ENCODE peak calls at places on chromosomes 6 and 20, in nine cellular contexts. Q is IMR-90, D is neural progenitor cell, N is tibial artery, I is nephron progenitor cell, S is transverse colon, E is stomach, F is Panc1, X is endothelial cell. G is an unnamed sample.

GRCh38 chr6:132482595-132482994 is 30.3 kb downstream of the STX7 start:
- DNase-seq in S (no peak), Q (no peak), F (no peak), I (no peak), X (no peak), N (no peak), E (no peak), D (no peak), G (no peak)

GRCh38 chr20:62596486-62596885 is 45.8 kb upstream of the SLCO4A1 start:
- DNase-seq in X (no peak), S (no peak), I (no peak), D (no peak), E (no peak), N (no peak), F (no peak), Q (no peak), G (peak)

GRCh38 chr6:165846123-165846966 is 183.3 kb upstream of the PDE10A start:
- DNase-seq in F (no peak), I (no peak), Q (peak), X (no peak), N (no peak), E (no peak), D (no peak), S (peak), G (no peak)

GRCh38 chr6:122381494-122382083 is 17.9 kb upstream of the HSF2 start:
- DNase-seq in I (peak), S (peak), F (peak), E (peak), Q (peak), X (peak), N (peak), D (peak), G (peak)

GRCh38 chr6:169886631-169887227 is 135.3 kb downstream of the ERMARD start:
- DNase-seq in F (no peak), E (no peak), S (no peak), Q (no peak), D (peak), N (no peak), X (no peak), I (no peak), G (no peak)

GRCh38 chr6:40558102-40558501 is 29.1 kb downstream of the LRFN2 start:
- DNase-seq in Q (no peak), D (no peak), F (no peak), E (no peak), N (no peak), S (no peak), I (no peak), X (no peak), G (no peak)

GRCh38 chr6:22598386-22598785 is 29.0 kb downstream of the HDGFL1 start:
- DNase-seq in I (no peak), X (no peak), F (no peak), N (no peak), D (no peak), Q (no peak), S (no peak), E (no peak), G (peak)

GRCh38 chr6:33197431-33198048 is 2.9 kb downstream of the RXRB start:
- DNase-seq in X (no peak), N (no peak), Q (peak), D (peak), E (peak), S (peak), F (no peak), I (peak), G (no peak)

GRCh38 chr6:16007146-16007545 is 121.7 kb upstream of the MYLIP start:
- DNase-seq in Q (no peak), I (no peak), N (no peak), S (no peak), F (no peak), X (no peak), D (no peak), E (no peak), G (no peak)

GRCh38 chr20:46367967-46368901 is 38.2 kb downstream of the ELMO2 start:
- DNase-seq in I (no peak), Q (no peak), E (no peak), D (no peak), F (no peak), S (no peak), X (no peak), N (no peak), G (no peak)

GRCh38 chr6:1704711-1705110 is 95.0 kb downstream of the FOXC1 start:
- DNase-seq in S (no peak), X (no peak), N (no peak), E (no peak), F (no peak), Q (no peak), D (no peak), I (no peak), G (no peak)

GRCh38 chr20:52201395-52201794 is 9.8 kb upstream of the ZFP64 start:
- DNase-seq in I (no peak), D (no peak), N (no peak), Q (no peak), E (no peak), S (no peak), X (no peak), F (no peak), G (no peak)

GRCh38 chr6:87879144-87879861 is 168.3 kb upstream of the SPACA1 start:
- DNase-seq in I (no peak), F (no peak), X (no peak), N (no peak), Q (no peak), S (peak), D (no peak), E (no peak), G (peak)

GRCh38 chr6:88442731-88443130 is 276.6 kb upstream of the CNR1 start:
- DNase-seq in S (no peak), F (no peak), N (no peak), X (no peak), E (no peak), I (no peak), D (no peak), Q (no peak), G (no peak)

GRCh38 chr6:142357879-142358278 is 56.1 kb downstream of the ADGRG6 start:
- DNase-seq in F (no peak), X (no peak), I (no peak), D (no peak), S (no peak), Q (peak), N (no peak), E (no peak), G (no peak)

GRCh38 chr6:14283600-14284235 is 166.1 kb downstream of the CD83 start:
- DNase-seq in Q (no peak), X (no peak), F (no peak), N (no peak), I (no peak), D (peak), S (no peak), E (no peak), G (no peak)
- TF ChIP-seq CTCF in Q (no peak), X (no peak), F (peak), N (no peak), I (no peak), D (peak), S (no peak), E (no peak), G (no peak)

GRCh38 chr6:14001329-14002012 is 76.7 kb downstream of the RNF182 start:
- DNase-seq in I (no peak), D (no peak), S (no peak), N (no peak), Q (peak), F (peak), E (no peak), X (no peak), G (no peak)

GRCh38 chr6:14000901-14001300 is 76.1 kb downstream of the RNF182 start:
- DNase-seq in E (no peak), N (no peak), Q (peak), F (no peak), X (no peak), I (no peak), D (no peak), S (no peak), G (no peak)

GRCh38 chr6:14004258-14004657 is 79.5 kb downstream of the RNF182 start:
- DNase-seq in X (no peak), S (no peak), Q (no peak), E (no peak), I (no peak), D (no peak), F (no peak), N (no peak), G (no peak)

GRCh38 chr6:13998356-13998755 is 73.6 kb downstream of the RNF182 start:
- DNase-seq in S (no peak), F (no peak), Q (no peak), X (no peak), I (no peak), D (no peak), E (no peak), N (no peak), G (no peak)

DNA sequence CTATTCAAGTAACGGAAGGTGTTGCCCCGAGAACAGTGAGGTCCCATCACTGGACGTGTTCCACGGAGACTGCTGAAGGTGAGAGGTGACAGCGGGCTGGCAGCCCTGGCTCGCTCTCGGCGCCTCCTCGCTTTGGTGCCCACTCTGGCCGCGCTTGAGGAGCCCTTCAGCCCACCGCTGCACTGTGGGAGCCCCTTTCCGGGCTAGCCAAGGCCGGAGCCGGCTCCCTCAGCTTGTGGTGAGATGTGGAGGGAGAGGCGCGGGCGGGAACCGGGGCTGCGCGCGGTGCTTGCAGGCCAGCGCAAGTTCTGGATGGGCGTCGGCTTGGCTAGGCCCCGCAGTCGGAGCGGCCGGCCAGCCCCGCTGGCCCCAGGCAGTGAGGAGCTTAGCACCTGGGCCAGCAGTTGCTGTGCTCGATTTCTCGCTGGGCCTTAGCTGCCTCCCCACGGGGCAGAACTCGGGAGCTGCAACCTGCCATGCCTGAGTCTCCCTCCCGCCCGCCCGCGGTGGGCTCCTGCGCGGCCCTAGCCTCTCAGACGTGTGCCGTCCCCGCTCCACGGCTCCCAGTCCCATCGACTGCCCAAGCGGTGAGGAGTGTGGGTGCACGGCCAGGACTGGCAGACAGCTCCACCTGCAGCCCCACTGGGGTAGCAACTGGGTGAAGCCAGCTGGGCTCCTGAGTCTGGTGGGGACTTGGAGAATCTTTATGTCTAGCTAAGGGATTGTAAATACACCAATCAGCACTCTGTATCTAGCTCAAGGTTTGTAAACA is 77.6 kb downstream of the RNF182 start:
- DNase-seq in F (no peak), S (no peak), Q (no peak), E (no peak), D (no peak), X (no peak), I (no peak), N (no peak), G (no peak)
- TF ChIP-seq CTCF in F (no peak), S (no peak), Q (no peak), E (no peak), D (no peak), X (no peak), I (no peak), N (no peak), G (no peak)

GRCh38 chr20:24993337-24994185 is 1.0 kb upstream of the APMAP start:
- DNase-seq in E (no peak), X (no peak), D (no peak), I (no peak), N (no peak), Q (peak), F (no peak), S (no peak), G (no peak)
- TF ChIP-seq CTCF in E (no peak), X (no peak), D (no peak), I (no peak), N (peak), Q (peak), F (peak), S (peak), G (no peak)

GRCh38 chr20:4569092-4569491 is 152.6 kb upstream of the PRND start:
- DNase-seq in N (no peak), D (no peak), F (no peak), E (no peak), Q (no peak), X (no peak), S (no peak), I (peak), G (peak)
- TF ChIP-seq CTCF in N (no peak), D (peak), F (peak), E (no peak), Q (peak), X (no peak), S (no peak), I (peak), G (peak)

GRCh38 chr20:8457978-8458377 is 325.9 kb downstream of the PLCB1 start:
- DNase-seq in X (no peak), N (no peak), F (no peak), E (no peak), S (no peak), D (no peak), I (no peak), Q (no peak), G (no peak)

GRCh38 chr20:8449120-8449519 is 317.1 kb downstream of the PLCB1 start:
- DNase-seq in N (no peak), X (no peak), I (no peak), F (no peak), Q (peak), E (no peak), D (no peak), S (no peak), G (no peak)

DNA sequence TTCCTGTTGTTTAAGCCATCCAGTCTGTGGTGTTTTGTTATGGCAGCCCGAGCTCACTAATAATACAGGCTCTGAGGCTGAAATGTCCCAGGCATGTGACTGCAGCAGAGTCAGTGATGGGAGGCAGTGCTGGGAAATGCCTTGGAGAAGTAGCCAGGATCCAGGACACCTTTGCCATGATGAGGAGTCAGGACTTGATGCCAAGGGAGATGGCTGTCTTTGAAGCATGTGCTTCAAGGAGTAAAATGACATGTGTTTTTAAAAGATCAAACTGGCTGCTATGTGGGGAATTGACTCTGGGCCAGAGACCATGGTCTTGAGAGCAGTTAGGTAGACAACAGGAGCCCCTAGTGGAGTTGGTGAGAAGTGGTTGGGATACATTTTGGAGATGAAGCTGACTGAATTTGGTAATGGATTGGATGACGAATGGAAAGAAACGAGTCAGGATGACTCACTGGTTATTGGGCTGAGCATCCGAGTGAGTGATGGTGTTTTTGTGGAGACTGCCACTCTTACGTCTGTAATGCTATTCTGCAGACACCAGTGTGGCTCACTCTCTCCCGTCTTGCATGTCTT is 322.2 kb downstream of the PLCB1 start:
- DNase-seq in S (no peak), F (no peak), D (peak), E (no peak), I (no peak), N (no peak), X (no peak), Q (peak), G (no peak)
- TF ChIP-seq CTCF in S (no peak), F (peak), D (peak), E (no peak), I (no peak), N (no peak), X (peak), Q (peak), G (peak)

GRCh38 chr6:160791459-160791858 is 89.4 kb downstream of the PLG start:
- DNase-seq in F (no peak), N (no peak), D (no peak), S (no peak), X (no peak), Q (no peak), E (no peak), I (no peak), G (no peak)

GRCh38 chr6:160791981-160792418 is 90.0 kb downstream of the PLG start:
- DNase-seq in X (no peak), D (no peak), Q (no peak), S (no peak), I (no peak), E (no peak), F (peak), N (no peak), G (no peak)

GRCh38 chr6:160788806-160789205 is 86.8 kb downstream of the PLG start:
- DNase-seq in S (no peak), D (no peak), E (no peak), I (no peak), Q (no peak), X (no peak), F (no peak), N (no peak), G (no peak)

GRCh38 chr6:160789263-160790027 is 87.4 kb downstream of the PLG start:
- DNase-seq in X (no peak), D (no peak), I (no peak), S (no peak), Q (no peak), N (no peak), E (no peak), F (no peak), G (no peak)

DNA sequence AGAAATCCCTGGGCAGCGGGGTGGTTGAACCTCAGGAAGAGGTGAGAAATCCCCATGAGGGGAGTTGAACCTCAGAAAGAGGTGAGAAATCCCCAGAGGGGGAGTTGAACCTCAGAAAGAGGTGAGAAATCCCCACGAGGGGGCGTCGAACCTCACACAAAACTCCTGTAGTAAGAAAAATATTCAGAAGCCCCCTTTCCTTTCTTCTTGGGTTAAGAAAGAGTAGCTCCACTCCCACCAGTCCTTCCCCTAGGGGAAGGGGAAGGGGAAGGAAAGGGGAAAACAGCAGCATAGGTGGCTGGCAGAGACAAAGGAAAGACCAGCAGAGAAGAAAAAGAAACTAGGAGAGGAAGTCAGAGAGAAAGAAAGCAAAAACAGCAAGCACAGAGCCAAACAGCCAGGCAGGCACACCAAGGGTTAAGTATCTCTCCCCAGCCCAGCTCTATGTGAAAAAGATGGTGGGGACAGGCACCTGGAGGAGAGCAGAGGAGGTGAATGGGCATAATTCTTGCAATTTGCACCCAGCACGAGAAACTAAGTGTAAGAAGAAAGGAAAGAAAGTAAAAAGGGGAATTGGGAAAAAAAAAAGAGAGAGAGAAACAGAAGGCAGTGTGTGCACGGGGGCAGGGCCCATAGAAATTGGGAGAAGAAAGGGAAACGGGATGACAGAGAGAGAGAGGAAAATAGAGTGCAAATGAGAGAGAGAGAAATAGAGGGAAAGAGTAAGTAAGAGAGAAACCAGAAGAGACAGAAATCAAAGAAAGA is 88.2 kb downstream of the PLG start:
- DNase-seq in S (no peak), X (no peak), I (peak), F (no peak), D (peak), N (no peak), Q (no peak), E (no peak), G (no peak)
- TF ChIP-seq CTCF in S (no peak), X (no peak), I (peak), F (peak), D (peak), N (no peak), Q (no peak), E (no peak), G (no peak)

DNA sequence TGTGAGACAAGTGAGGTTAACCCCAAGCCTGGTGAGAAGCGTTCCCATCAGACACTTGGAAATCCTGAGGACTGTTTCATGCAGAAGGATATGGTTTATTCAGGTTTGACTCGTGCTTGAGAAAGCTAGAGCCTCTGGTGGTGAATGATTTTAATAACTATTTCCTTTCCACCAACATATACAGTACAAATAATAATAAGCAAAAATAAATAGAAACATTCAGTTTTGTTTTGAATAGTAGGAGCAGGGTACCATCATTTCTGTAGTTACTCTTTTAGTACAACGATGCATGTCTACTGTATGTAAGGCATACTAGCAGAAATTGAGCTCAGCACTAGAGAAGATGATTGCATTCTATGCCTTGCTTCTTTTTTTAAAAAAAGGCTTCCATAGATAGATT is 33.5 kb downstream of the PLG start:
- DNase-seq in N (no peak), X (no peak), D (no peak), E (no peak), S (no peak), Q (no peak), I (no peak), F (no peak), G (no peak)
- TF ChIP-seq CTCF in N (no peak), X (no peak), D (no peak), E (no peak), S (no peak), Q (no peak), I (no peak), F (no peak), G (no peak)

GRCh38 chr6:85920782-85921181 is 278.1 kb upstream of the SYNCRIP start:
- DNase-seq in I (no peak), F (no peak), Q (no peak), N (no peak), E (peak), D (peak), X (no peak), S (no peak), G (no peak)

GRCh38 chr6:85917522-85917921 is 274.8 kb upstream of the SYNCRIP start:
- DNase-seq in E (no peak), Q (no peak), F (no peak), D (no peak), S (no peak), N (no peak), X (no peak), I (no peak), G (no peak)

DNA sequence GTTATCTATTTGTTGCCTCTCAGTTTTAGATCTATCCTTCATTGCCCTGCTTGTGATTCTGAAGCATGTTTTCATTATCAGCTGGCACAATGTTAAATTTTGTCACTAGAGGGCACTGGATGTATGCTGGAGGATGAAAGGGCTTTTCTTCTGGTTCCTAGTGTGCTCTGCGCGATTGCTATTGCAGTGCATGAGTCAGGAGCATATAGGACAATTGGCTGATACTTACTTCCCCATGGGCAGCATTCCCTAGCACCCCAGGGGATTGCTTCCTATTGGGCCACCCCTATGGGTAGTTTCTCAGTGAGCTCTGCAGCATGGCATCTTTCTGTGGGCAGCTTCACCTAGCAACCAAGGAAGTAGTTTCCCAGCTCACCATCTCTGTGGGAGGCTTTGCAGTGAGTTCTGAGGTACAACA is 280.3 kb upstream of the SYNCRIP start:
- DNase-seq in N (no peak), I (peak), Q (peak), F (peak), S (no peak), X (peak), D (peak), E (no peak), G (no peak)
- TF ChIP-seq CTCF in N (peak), I (peak), Q (peak), F (peak), S (peak), X (peak), D (peak), E (peak), G (peak)

GRCh38 chr6:146543211-146543939 is at the start of gene RAB32:
- DNase-seq in E (peak), N (peak), X (peak), F (no peak), D (peak), Q (peak), I (peak), S (peak), G (peak)
- TF ChIP-seq CTCF in E (peak), N (peak), X (peak), F (peak), D (peak), Q (peak), I (peak), S (peak), G (peak)